ENCODE peak calls at places on chromosomes 4 and X, in five cellular contexts. H is endodermal cell, T is right atrium auricular region, Y is transverse colon, G is uterus. O is an unnamed sample.

GRCh38 chrX:77572322-77572721 is 125.1 kb downstream of the FGF16 start:
- DNase-seq in G (no peak), Y (no peak), H (no peak), T (no peak), O (peak; percentile 39)

GRCh38 chrX:43815209-43815608 is 67.0 kb downstream of the MAOB start:
- DNase-seq in H (no peak), T (no peak), Y (no peak), G (no peak), O (no peak)

GRCh38 chr4:80237992-80238391 is 28.5 kb upstream of the FGF5 start:
- DNase-seq in H (no peak), T (no peak), G (no peak), Y (no peak), O (peak; percentile 96)

GRCh38 chrX:47563801-47564315 is 2.9 kb downstream of the ARAF start:
- DNase-seq in T (no peak), H (no peak), Y (no peak), G (no peak), O (no peak)

GRCh38 chr4:23097251-23097650 is 404.5 kb downstream of the GBA3 start:
- DNase-seq in Y (no peak), H (no peak), T (no peak), G (no peak), O (no peak)

GRCh38 chrX:120560405-120560841 is 339 bp downstream of the CUL4B start:
- DNase-seq in T (no peak), Y (peak; percentile 43), G (no peak), H (no peak), O (no peak)

GRCh38 chr4:37540486-37540885 is 145.7 kb downstream of the RELL1 start:
- DNase-seq in T (no peak), H (peak; percentile 49), G (no peak), Y (no peak), O (no peak)

GRCh38 chr4:32140636-32141035 is 1420.5 kb downstream of the PCDH7 start:
- DNase-seq in T (no peak), G (no peak), Y (no peak), H (no peak), O (peak; percentile 98)

GRCh38 chr4:186887211-186887785 is 163.6 kb upstream of the FAT1 start:
- DNase-seq in G (no peak), H (no peak), Y (no peak), T (no peak), O (peak; percentile 93)

GRCh38 chrX:23503835-23504539 is 163.3 kb upstream of the PRDX4 start:
- DNase-seq in Y (peak; percentile 59), T (peak; percentile 76), H (peak; percentile 84), G (no peak), O (peak; percentile 86)

GRCh38 chr4:9904976-9905587 is 116.2 kb downstream of the SLC2A9 start:
- DNase-seq in Y (no peak), G (no peak), T (no peak), H (no peak), O (peak; percentile 73)

GRCh38 chrX:51802917-51803688 is 59.9 kb downstream of the GSPT2 start:
- DNase-seq in T (no peak), H (peak; percentile 89), Y (peak; percentile 69), G (peak; percentile 30), O (peak; percentile 33)

GRCh38 chr4:94918543-94918942 is 160.8 kb downstream of the BMPR1B start:
- DNase-seq in G (no peak), H (no peak), Y (no peak), T (no peak), O (no peak)

GRCh38 chr4:73870260-73870659 is 1.1 kb downstream of the CXCL1 start:
- DNase-seq in G (no peak), T (no peak), Y (peak; percentile 44), H (peak; percentile 54), O (peak; percentile 44)

GRCh38 chr4:8836664-8837171 is 34.9 kb downstream of the HMX1 start:
- DNase-seq in G (peak; percentile 4), T (no peak), H (peak; percentile 45), Y (peak; percentile 2), O (no peak)

DNA sequence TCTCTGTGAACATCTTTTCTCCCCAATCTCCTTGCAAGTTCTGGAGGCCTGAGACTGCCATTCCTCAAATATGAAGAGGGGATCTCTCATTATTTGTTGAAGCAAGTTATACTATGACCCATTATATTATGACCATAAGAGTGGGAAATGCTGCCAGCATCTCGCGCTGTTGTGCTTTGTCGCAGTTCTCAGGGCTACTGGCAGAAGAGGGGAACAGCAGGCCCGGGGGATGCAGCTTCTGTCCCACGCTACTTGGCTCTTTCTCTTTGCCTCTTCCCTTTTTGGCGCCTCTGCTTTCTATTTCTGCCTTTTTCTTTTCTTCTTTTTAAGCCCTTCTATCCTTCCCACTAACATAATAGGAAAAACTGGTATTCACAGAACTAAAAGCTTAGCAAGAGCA is 64.2 kb downstream of the GEMIN8 start:
- DNase-seq in H (no peak), Y (no peak), T (no peak), G (no peak), O (no peak)
- H3K27me3 ChIP-seq in H (no peaks in the 10 kb centered on the region), Y (no peaks in the 10 kb centered on the region), T (no peaks in the 10 kb centered on the region), G (no peaks in the 10 kb centered on the region), O (no peaks in the 10 kb centered on the region)

GRCh38 chrX:7170903-7171302 is 22.9 kb upstream of the PUDP start:
- DNase-seq in H (peak; percentile 72), G (no peak), T (no peak), Y (peak; percentile 41), O (no peak)
- TF ChIP-seq CTCF in H (peak; percentile 75), G (no peak), T (no peak), Y (peak; percentile 30), O (peak; percentile 41)

GRCh38 chrX:109299091-109299490 is 182.8 kb downstream of the GUCY2F start:
- DNase-seq in T (no peak), Y (no peak), G (no peak), H (no peak), O (no peak)

GRCh38 chrX:109300415-109300814 is 181.5 kb downstream of the GUCY2F start:
- DNase-seq in Y (no peak), G (no peak), H (no peak), T (no peak), O (no peak)

DNA sequence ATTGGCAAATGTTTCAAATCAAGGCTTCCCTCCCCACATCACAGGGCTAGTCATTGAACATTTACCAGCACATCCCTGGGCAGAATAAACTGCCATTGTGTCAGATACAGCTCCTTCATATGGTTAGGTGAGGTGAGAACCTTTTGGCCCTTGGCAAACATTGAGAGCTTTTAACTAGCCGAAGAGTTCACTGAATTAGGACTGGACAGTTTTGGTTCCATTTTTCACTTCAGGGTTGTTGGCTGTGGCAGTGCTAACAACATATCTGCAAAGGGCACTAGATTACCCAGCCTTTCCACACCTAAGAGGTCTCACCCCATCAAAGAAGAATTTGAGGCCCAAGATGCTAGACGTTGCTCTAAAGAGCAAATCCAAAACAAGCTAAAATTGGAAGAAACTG is 180.7 kb downstream of the GUCY2F start:
- DNase-seq in G (no peak), Y (no peak), H (no peak), T (no peak), O (no peak)
- H3K4me1 ChIP-seq in G (no peaks in the 10 kb centered on the region), Y (no peaks in the 10 kb centered on the region), H (no peaks in the 10 kb centered on the region), T (no peaks in the 10 kb centered on the region), O (no peaks in the 10 kb centered on the region)

GRCh38 chrX:106281383-106281782 is 113.3 kb downstream of the PWWP3B start:
- DNase-seq in H (no peak), Y (no peak), G (no peak), T (no peak), O (no peak)

GRCh38 chrX:106284431-106285025 is 116.4 kb downstream of the PWWP3B start:
- DNase-seq in H (no peak), Y (no peak), G (no peak), T (no peak), O (no peak)

GRCh38 chrX:106286053-106286650 is 118.0 kb downstream of the PWWP3B start:
- DNase-seq in T (no peak), H (no peak), G (no peak), Y (no peak), O (peak; percentile 73)
- H3K27me3 ChIP-seq in T (no peaks in the 10 kb centered on the region), H (no peaks in the 10 kb centered on the region), G (peaks cover under 1% of the 10 kb centered on the region), Y (no peaks in the 10 kb centered on the region), O (no peaks in the 10 kb centered on the region)

O was measured in foreskin keratinocyte.